ENCODE peak calls at places on chromosomes 13 and 19, in six cellular contexts. X is NB4, C is fibroblast of lung, Z is AG04449, N is heart right ventricle, B is DND-41. G is an unnamed sample.
A peak's percentile ranks its signal among the peaks of the same experiment; 100 is the strongest.

GRCh38 chr13:94860981-94861407 is 148.6 kb upstream of the SOX21 start:
- DNase-seq in Z (no peak), B (no peak), N (no peak), C (peak; percentile 38), X (peak; percentile 7), G (no peak)

GRCh38 chr13:26601669-26602068 is 44.2 kb downstream of the WASF3 start:
- DNase-seq in X (peak; percentile 73), B (peak; percentile 18), Z (no peak), C (peak; percentile 22), N (no peak), G (no peak)

GRCh38 chr13:112861876-112862615 is 107.0 kb upstream of the MCF2L start:
- DNase-seq in N (no peak), X (no peak), Z (no peak), C (no peak), B (no peak), G (no peak)

GRCh38 chr19:46373573-46374359 is 26.9 kb downstream of the PPP5C start:
- DNase-seq in B (peak; percentile 26), Z (no peak), N (peak; percentile 80), X (no peak), C (no peak), G (peak; percentile 90)

GRCh38 chr13:110826861-110827672 is 87.8 kb downstream of the ANKRD10 start:
- DNase-seq in B (no peak), Z (no peak), N (no peak), C (no peak), X (peak; percentile 16), G (no peak)

GRCh38 chr13:32314968-32315254 is 252 bp downstream of the ZAR1L start:
- DNase-seq in Z (no peak), C (peak; percentile 63), B (peak; percentile 73), X (no peak), N (peak; percentile 56), G (no peak)

GRCh38 chr19:49347835-49348234 is 12.6 kb downstream of the CD37 start:
- DNase-seq in C (peak; percentile 76), Z (peak; percentile 44), X (peak; percentile 35), B (no peak), N (no peak), G (no peak)

GRCh38 chr13:82248713-82249112 is 1633.6 kb downstream of the SLITRK1 start:
- DNase-seq in C (no peak), B (no peak), Z (no peak), X (no peak), N (no peak), G (no peak)

GRCh38 chr19:1106841-1107654 is 3.3 kb downstream of the GPX4 start:
- DNase-seq in B (no peak), Z (no peak), X (peak; percentile 37), N (no peak), C (peak; percentile 51), G (no peak)

GRCh38 chr19:50975766-50976165 is 6.4 kb upstream of the KLK6 start:
- DNase-seq in B (no peak), C (no peak), N (no peak), Z (no peak), X (no peak), G (no peak)

GRCh38 chr13:111956261-111957151 is 110.4 kb upstream of the SOX1 start:
- DNase-seq in X (no peak), N (no peak), C (no peak), B (no peak), Z (no peak), G (no peak)

DNA sequence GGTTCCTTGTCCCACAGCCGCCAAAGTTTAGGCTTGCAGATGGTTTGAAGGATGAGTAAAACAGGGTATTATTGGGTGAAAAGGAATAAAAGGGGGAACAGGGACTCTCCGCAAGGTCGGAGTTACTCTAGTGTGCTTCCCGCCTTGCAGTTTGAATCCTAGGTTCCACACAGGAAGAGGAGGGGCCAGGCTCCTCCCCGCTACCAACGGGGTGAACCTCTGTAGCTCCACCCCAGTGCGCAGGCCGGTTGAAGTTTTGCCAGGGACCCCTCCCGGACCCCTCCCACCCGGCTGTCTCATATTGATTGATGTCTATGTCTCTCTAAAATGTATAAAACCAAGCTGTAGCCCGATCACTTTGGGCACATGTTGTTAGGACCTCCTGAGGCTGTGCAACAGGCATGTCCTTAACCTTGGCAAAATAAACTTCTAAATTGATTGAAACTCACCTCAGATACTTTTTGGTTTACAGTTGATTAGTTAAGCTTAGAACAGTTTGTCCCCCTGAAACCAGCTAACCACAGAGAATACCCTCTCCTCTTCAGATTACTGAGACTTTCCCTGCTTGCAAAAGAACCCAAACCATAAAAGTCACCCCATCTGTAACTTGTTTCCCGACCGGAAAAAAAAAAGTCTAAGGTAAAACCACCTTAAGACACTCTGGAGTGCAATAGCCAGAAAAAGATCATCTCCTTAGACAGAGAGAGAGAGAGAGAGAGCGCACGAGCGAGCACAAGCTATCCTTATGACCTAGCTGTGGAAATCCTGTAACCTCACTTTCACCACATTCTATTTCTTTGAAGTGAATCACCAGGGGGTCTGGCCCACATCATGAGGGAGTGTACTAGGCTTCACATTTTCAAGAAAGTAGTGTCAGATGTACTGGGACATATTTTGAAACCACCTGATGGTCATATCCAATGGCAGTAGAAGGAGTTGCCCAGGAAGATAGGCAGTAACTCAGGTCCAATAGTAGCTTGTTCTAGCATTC is 11.3 kb upstream of the GTF2F2 start:
- DNase-seq in X (peak; percentile 77), Z (no peak), N (no peak), B (no peak), C (peak; percentile 19), G (peak; percentile 84)
- H3K4me3 ChIP-seq in X (no peak overlapping the region), Z (no peak overlapping the region), N (no peak overlapping the region), B (no peak overlapping the region), C (no peak overlapping the region), G (no peak overlapping the region)

GRCh38 chr19:16001481-16002312 is 52.9 kb downstream of the OR10H4 start:
- DNase-seq in X (peak; percentile 81), N (no peak), C (peak; percentile 84), B (peak; percentile 53), Z (peak; percentile 50), G (peak; percentile 5)

GRCh38 chr19:16002985-16003384 is 54.2 kb downstream of the OR10H4 start:
- DNase-seq in X (no peak), B (no peak), C (no peak), Z (no peak), N (no peak), G (no peak)

GRCh38 chr19:16005925-16006324 is 57.1 kb downstream of the OR10H4 start:
- DNase-seq in B (no peak), Z (no peak), X (no peak), N (no peak), C (no peak), G (no peak)

GRCh38 chr19:16000024-16000687 is 51.3 kb downstream of the OR10H4 start:
- DNase-seq in C (no peak), X (no peak), B (no peak), Z (no peak), N (no peak), G (no peak)

DNA sequence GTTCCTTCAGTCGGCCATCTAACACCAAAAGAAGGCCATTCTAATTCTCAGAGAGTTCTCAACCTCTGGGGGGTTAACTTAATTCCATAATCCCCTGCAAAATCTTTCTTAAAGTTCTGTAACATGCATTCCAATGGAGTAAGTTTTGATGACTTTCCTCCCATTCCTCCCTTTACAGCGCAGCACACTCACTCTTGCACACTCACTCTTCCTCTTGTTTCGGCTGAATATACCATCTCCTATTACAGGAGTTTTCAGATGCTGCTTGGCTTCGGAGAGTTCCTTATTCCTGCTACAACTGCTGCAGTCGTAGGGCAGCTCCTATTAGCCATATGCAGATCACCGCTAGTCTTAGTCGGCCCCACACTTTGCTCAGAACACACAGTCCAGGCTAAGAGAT is 53.6 kb downstream of the OR10H4 start:
- DNase-seq in B (no peak), C (peak; percentile 30), N (no peak), Z (no peak), X (peak; percentile 19), G (no peak)
- H3K4me3 ChIP-seq in B (no peak overlapping the region), C (peak overlapping the region; percentile 46), N (no peak overlapping the region), Z (peak overlapping the region; percentile 50), X (peak overlapping the region; percentile 57), G (no peak overlapping the region)

DNA sequence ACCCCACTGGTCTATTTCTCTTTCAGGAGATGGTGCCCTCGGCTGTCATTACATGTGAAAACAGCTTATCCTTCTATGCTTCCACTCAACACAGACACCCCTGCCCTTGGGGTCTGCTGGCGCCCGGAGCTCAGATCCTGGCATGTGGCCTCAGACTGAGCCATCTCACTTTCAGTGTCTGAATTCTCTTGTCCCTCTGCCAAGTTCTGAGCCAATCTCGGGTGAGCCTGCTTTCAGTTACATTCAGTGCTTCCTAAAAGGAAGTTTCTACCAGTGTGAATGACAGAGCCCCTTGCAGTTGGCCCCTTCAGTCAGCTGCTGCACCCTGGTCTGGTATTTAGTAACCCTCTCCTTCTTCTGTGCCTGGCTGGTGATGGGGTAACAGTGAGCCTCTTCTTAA is 293.6 kb downstream of the DNAJC15 start:
- DNase-seq in B (no peak), Z (no peak), X (no peak), C (peak; percentile 68), N (peak; percentile 8), G (no peak)
- H3K4me3 ChIP-seq in B (no peak overlapping the region), Z (peak overlapping the region; percentile 29), X (no peak overlapping the region), C (peak overlapping the region; percentile 24), N (no peak overlapping the region), G (no peak overlapping the region)

GRCh38 chr19:40688987-40689338 is 1.5 kb downstream of the NUMBL start:
- DNase-seq in B (no peak), Z (no peak), X (no peak), N (no peak), C (peak; percentile 12), G (no peak)
- H3K4me3 ChIP-seq in B (peak overlapping the region; percentile 58), Z (peak overlapping the region; percentile 97), X (no peak overlapping the region), N (no peak overlapping the region), C (peak overlapping the region; percentile 98), G (peak overlapping the region; percentile 70)

GRCh38 chr19:23596872-23597271 is 90.1 kb downstream of the ZNF675 start:
- DNase-seq in B (no peak), N (no peak), C (no peak), X (no peak), Z (no peak), G (no peak)

GRCh38 chr19:23597661-23598060 is 89.4 kb downstream of the ZNF675 start:
- DNase-seq in B (no peak), C (no peak), N (no peak), Z (no peak), X (no peak), G (no peak)
- H3K4me3 ChIP-seq in B (no peak overlapping the region), C (no peak overlapping the region), N (no peak overlapping the region), Z (no peak overlapping the region), X (no peak overlapping the region), G (no peak overlapping the region)

GRCh38 chr19:16324384-16325160 is at the start of gene KLF2:
- DNase-seq in C (peak; percentile 93), N (peak; percentile 95), X (peak; percentile 91), B (peak; percentile 53), Z (no peak), G (no peak)

GRCh38 chr19:16327131-16327450 is 2.5 kb downstream of the KLF2 start:
- DNase-seq in X (no peak), B (no peak), N (no peak), Z (no peak), C (no peak), G (no peak)

GRCh38 chr19:16325161-16325527 is 518 bp downstream of the KLF2 start:
- DNase-seq in C (no peak), N (no peak), X (no peak), Z (no peak), B (no peak), G (no peak)

GRCh38 chr19:16326401-16327130 is 1.9 kb downstream of the KLF2 start:
- DNase-seq in N (no peak), Z (no peak), B (no peak), X (no peak), C (no peak), G (no peak)

GRCh38 chr19:16325671-16326400 is 1.2 kb downstream of the KLF2 start:
- DNase-seq in X (no peak), B (no peak), N (no peak), Z (no peak), C (no peak), G (no peak)
- H3K4me3 ChIP-seq in X (no peak overlapping the region), B (no peak overlapping the region), N (peak overlapping the region; percentile 61), Z (peak overlapping the region; percentile 88), C (peak overlapping the region; percentile 56), G (peak overlapping the region; percentile 29)

GRCh38 chr19:4328243-4328990 is 10.2 kb downstream of the STAP2 start:
- DNase-seq in C (peak; percentile 93), B (peak; percentile 38), Z (peak; percentile 65), N (peak; percentile 89), X (peak; percentile 93), G (peak; percentile 37)
- H3K4me3 ChIP-seq in C (peak overlapping the region; percentile 64), B (no peak overlapping the region), Z (peak overlapping the region; percentile 72), N (peak overlapping the region; percentile 10), X (peak overlapping the region; percentile 62), G (peak overlapping the region; percentile 64)

G was measured in kidney epithelial cell.